ENCODE peak calls at places on chromosomes 16 and 17, in seven cellular contexts. K, W, I, H, U, F and T are unnamed samples.

GRCh38 chr16:24282129-24282528 is 26.0 kb downstream of the CACNG3 start:
- DNase-seq in H (no peak), W (no peak), U (no peak), I (no peak), F (no peak), K (no peak), T (no peak)

GRCh38 chr17:78923660-78924453 is 1.3 kb downstream of the TIMP2 start:
- DNase-seq in U (peak; percentile 62), K (peak; percentile 68), H (no peak), W (no peak), F (no peak), I (no peak), T (peak; percentile 68)

GRCh38 chr16:56314244-56314850 is 111.0 kb downstream of the AMFR start:
- DNase-seq in K (no peak), F (no peak), U (no peak), I (no peak), W (no peak), H (no peak), T (no peak)

GRCh38 chr17:61368832-61369468 is 30.7 kb upstream of the TBX2 start:
- DNase-seq in W (no peak), I (no peak), K (no peak), F (no peak), H (no peak), U (no peak), T (no peak)

GRCh38 chr17:73566905-73567782 is 77.1 kb downstream of the SDK2 start:
- DNase-seq in K (no peak), H (peak; percentile 16), U (peak; percentile 33), I (no peak), F (no peak), W (no peak), T (no peak)

GRCh38 chr16:58501242-58502131 is 1.5 kb downstream of the NDRG4 start:
- DNase-seq in W (no peak), F (no peak), H (no peak), U (peak; percentile 34), K (peak; percentile 26), I (peak; percentile 71), T (no peak)

GRCh38 chr17:59753522-59754467 is 46.3 kb downstream of the VMP1 start:
- DNase-seq in U (no peak), K (peak; percentile 86), I (no peak), H (no peak), F (peak; percentile 79), W (peak; percentile 82), T (peak; percentile 79)

GRCh38 chr16:11089504-11090124 is 145.2 kb downstream of the CLEC16A start:
- DNase-seq in K (peak; percentile 32), H (no peak), I (no peak), U (no peak), F (peak; percentile 77), W (no peak), T (peak; percentile 57)

GRCh38 chr17:77882481-77883212 is 75.9 kb upstream of the TNRC6C start:
- DNase-seq in U (peak; percentile 80), F (peak; percentile 59), I (no peak), H (peak; percentile 84), W (no peak), K (peak; percentile 83), T (peak; percentile 90)

GRCh38 chr16:22213236-22213635 is 7.2 kb downstream of the EEF2K start:
- DNase-seq in U (no peak), H (no peak), W (no peak), I (no peak), K (no peak), F (no peak), T (no peak)

GRCh38 chr16:9122342-9122741 is 30.9 kb downstream of the HAPSTR1 start:
- DNase-seq in H (no peak), W (no peak), K (no peak), I (no peak), F (no peak), U (no peak), T (no peak)

GRCh38 chr17:80261159-80261894 is 675 bp downstream of the RNF213 start:
- DNase-seq in H (peak; percentile 36), W (no peak), I (no peak), K (peak; percentile 76), F (peak; percentile 71), U (peak; percentile 79), T (peak; percentile 65)

GRCh38 chr17:22286337-22287041 is 594.2 kb downstream of the KCNJ18 start:
- DNase-seq in H (no peak), K (no peak), F (no peak), I (no peak), U (no peak), W (no peak), T (no peak)

GRCh38 chr16:80993293-80993691 is 13.4 kb downstream of the CMC2 start:
- DNase-seq in I (no peak), F (peak; percentile 77), U (no peak), H (no peak), K (peak; percentile 93), W (peak; percentile 88), T (peak; percentile 82)

GRCh38 chr16:4700997-4701743 is 7.8 kb downstream of the NUDT16L1 start:
- DNase-seq in F (no peak), H (no peak), I (peak; percentile 40), U (no peak), W (no peak), K (no peak), T (no peak)

GRCh38 chr16:46747777-46748651 is at the start of gene MYLK3:
- DNase-seq in F (no peak), H (no peak), I (no peak), U (no peak), K (no peak), W (no peak), T (no peak)

GRCh38 chr16:68733570-68733969 is 3.5 kb upstream of the CDH1 start:
- DNase-seq in F (no peak), W (no peak), K (no peak), U (no peak), I (no peak), H (no peak), T (no peak)

GRCh38 chr16:67270931-67271338 is 8.4 kb upstream of the PLEKHG4 start:
- DNase-seq in W (no peak), U (no peak), I (no peak), F (no peak), H (no peak), K (no peak), T (no peak)